ENCODE peak calls at places on chromosome 22, in six cellular contexts. N is CD8-positive, alpha-beta T cell; F is ovary; Y is mammary epithelial cell; K is PC-3; I is adrenal gland. E is an unnamed sample. For H3K4me1, the result is how much of the 10 kb centered on the place peaks cover.

GRCh38 chr22:33969052-33969451 is 48.8 kb upstream of the LARGE1 start:
- DNase-seq in N (no peak), F (no peak), Y (peak), K (peak), I (no peak), E (no peak)

GRCh38 chr22:27768027-27768640 is 33.4 kb downstream of the MN1 start:
- DNase-seq in N (no peak), F (no peak), Y (no peak), K (no peak), I (no peak), E (no peak)

GRCh38 chr22:29816539-29816938 is 21.5 kb downstream of the ASCC2 start:
- DNase-seq in N (no peak), F (no peak), Y (no peak), K (no peak), I (no peak), E (no peak)

GRCh38 chr22:17118342-17118741 is 2.8 kb downstream of the TMEM121B start:
- DNase-seq in N (no peak), F (no peak), Y (no peak), K (no peak), I (no peak), E (no peak)

GRCh38 chr22:26318975-26319374 is 110.1 kb upstream of the ASPHD2 start:
- DNase-seq in N (no peak), F (no peak), Y (peak), K (peak), I (no peak), E (no peak)

GRCh38 chr22:39242809-39243442 is 1.9 kb downstream of the PDGFB start:
- DNase-seq in N (peak), F (no peak), Y (peak), K (peak), I (no peak), E (no peak)

GRCh38 chr22:19694696-19695095 is 19.6 kb upstream of the SEPTIN5 start:
- DNase-seq in N (no peak), F (no peak), Y (no peak), K (no peak), I (no peak), E (no peak)

GRCh38 chr22:19730662-19731360 is 7.5 kb downstream of the GP1BB start:
- DNase-seq in N (peak), F (peak), Y (peak), K (peak), I (peak), E (peak)

GRCh38 chr22:43222281-43222680 is 35.3 kb upstream of the TTLL12 start:
- DNase-seq in N (no peak), F (peak), Y (no peak), K (no peak), I (peak), E (no peak)

GRCh38 chr22:50399751-50400331 is 56.7 kb downstream of the PPP6R2 start:
- DNase-seq in N (no peak), F (no peak), Y (no peak), K (no peak), I (peak), E (no peak)

GRCh38 chr22:25822344-25822743 is 80.4 kb downstream of the MYO18B start:
- DNase-seq in N (no peak), F (no peak), Y (no peak), K (no peak), I (no peak), E (no peak)

GRCh38 chr22:23219317-23219716 is 39.0 kb downstream of the BCR start:
- DNase-seq in N (no peak), F (peak), Y (no peak), K (no peak), I (no peak), E (no peak)

GRCh38 chr22:23218867-23219251 is 38.5 kb downstream of the BCR start:
- DNase-seq in N (no peak), F (peak), Y (no peak), K (no peak), I (no peak), E (no peak)

GRCh38 chr22:23217171-23218052 is 37.1 kb downstream of the BCR start:
- DNase-seq in N (no peak), F (peak), Y (no peak), K (no peak), I (no peak), E (no peak)

GRCh38 chr22:23219787-23220484 is 39.6 kb downstream of the BCR start:
- DNase-seq in N (no peak), F (peak), Y (peak), K (peak), I (peak), E (no peak)

GRCh38 chr22:23218053-23218866 is 38.0 kb downstream of the BCR start:
- DNase-seq in N (no peak), F (peak), Y (no peak), K (no peak), I (no peak), E (no peak)
- H3K4me1 ChIP-seq in N (half or more), F (under half), Y (under half), K (under half), I (under half), E (half or more)

GRCh38 chr22:37046589-37046988 is 5.0 kb upstream of the KCTD17 start:
- DNase-seq in N (no peak), F (no peak), Y (no peak), K (no peak), I (no peak), E (no peak)
- H3K27ac ChIP-seq in N (no peak), F (no peak), Y (no peak), K (no peak), I (no peak), E (no peak)

DNA sequence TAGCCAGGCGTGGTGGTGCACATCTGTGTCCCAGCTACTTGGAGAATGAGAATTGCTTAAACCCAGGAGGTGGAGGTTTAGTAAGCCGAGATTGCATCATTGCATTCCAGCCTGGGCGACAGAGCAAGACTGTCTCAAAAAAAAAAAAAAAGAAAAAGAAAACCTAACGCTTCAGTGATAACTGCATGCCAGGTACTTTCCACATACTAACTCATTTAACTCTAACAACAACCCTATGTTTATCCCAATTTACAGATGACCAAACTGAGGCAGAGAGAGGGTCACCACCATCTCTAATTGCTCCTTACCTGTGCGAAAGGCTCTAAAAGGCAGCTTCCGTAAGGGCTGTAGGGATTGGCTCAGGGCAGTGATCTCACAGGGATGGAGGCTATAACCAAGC is 11.6 kb downstream of the PISD start:
- DNase-seq in N (no peak), F (no peak), Y (peak), K (no peak), I (peak), E (no peak)
- H3K4me1 ChIP-seq in N (under half), F (under half), Y (under half), K (under half), I (under half), E (under half)

DNA sequence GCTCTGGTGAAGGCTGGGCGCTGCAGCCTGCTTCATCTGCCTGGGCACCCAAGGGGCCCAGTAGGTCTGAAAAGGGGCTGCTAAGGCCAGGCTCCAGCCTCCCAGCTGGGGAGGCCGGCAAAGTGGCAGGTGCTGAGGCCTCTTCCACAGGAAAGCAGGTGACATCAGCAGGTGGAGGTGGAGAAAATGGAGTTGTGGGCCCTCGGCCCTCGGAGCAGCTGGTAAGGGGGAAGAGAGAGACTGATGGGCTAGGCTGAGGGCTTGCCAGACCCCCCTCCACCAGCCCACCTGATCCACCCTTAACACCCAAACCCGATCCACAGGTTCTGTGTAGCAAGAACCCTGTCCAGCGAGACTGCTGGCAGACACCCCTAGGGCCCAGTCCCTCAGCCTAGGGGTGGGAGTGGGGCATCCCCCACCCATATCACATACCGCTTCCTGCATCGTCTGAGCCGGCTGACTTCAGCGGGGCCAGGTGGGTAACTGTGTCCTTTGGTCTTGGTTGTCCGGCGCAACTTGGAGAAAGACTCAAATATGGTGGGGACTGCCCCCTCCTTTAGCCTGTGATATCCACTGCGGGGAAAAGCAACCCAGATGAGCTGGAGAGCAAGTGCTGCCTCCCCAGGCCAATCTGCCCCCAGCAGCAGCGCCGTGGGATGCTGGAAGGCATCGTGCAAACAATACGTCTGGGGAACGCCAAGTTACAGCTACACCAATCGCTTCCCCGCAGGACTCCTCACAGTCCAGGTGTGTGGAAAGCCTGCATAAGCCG is 1.5 kb downstream of the THAP7 start:
- DNase-seq in N (no peak), F (no peak), Y (no peak), K (peak), I (no peak), E (no peak)
- H3K27ac ChIP-seq in N (peak), F (peak), Y (peak), K (no peak), I (peak), E (peak)

GRCh38 chr22:23071163-23072034 is 1.1 kb downstream of the GNAZ start:
- DNase-seq in N (no peak), F (peak), Y (no peak), K (no peak), I (peak), E (no peak)
- H3K4me1 ChIP-seq in N (under half), F (under half), Y (under half), K (under half), I (under half), E (under half)

DNA sequence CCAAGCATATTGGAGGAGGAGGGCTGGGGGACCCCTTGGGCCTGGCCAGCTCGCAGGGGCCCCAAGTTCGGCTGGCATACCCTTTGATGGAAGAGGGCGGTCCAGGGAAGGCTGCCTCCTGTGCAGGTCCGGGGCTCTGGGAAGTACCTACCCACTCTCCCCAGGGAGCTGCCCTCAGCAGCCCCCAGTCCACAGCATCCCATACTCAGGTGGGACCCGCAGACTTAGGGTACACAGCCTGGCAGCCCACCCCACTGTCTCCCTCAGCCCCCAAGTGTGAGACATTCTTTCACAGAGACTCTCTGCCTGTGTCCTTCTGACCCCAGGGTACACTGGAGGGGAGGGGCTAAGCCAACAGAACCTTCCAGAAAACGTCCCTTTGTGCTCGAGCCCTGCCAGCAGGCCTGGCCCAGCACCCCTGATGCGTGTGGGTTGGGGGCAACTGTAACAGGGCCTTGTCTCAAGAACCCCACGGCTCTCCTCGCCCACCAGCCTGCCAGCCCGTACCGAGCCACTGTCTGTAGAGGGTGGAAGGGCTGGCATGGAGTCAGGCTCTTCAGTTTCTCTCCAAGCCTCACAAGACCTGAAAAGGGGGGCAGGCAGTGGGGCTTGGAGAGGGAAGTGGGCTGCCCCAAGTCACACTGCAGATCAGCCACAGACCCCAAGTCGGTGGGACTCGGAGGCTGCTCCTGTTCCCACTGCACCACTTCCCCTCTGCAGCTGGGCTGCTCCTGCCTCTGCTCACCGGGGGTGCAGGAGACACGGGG is 7.0 kb upstream of the TNFRSF13C start:
- DNase-seq in N (no peak), F (no peak), Y (no peak), K (no peak), I (no peak), E (no peak)
- H3K27ac ChIP-seq in N (no peak), F (no peak), Y (no peak), K (no peak), I (no peak), E (no peak)

GRCh38 chr22:28810839-28811491 is 10.6 kb upstream of the XBP1 start:
- DNase-seq in N (no peak), F (no peak), Y (no peak), K (no peak), I (peak), E (no peak)

GRCh38 chr22:28813772-28814518 is 13.6 kb upstream of the XBP1 start:
- DNase-seq in N (no peak), F (no peak), Y (no peak), K (no peak), I (peak), E (no peak)

GRCh38 chr22:28812491-28812890 is 12.1 kb upstream of the XBP1 start:
- DNase-seq in N (no peak), F (no peak), Y (no peak), K (no peak), I (peak), E (no peak)

DNA sequence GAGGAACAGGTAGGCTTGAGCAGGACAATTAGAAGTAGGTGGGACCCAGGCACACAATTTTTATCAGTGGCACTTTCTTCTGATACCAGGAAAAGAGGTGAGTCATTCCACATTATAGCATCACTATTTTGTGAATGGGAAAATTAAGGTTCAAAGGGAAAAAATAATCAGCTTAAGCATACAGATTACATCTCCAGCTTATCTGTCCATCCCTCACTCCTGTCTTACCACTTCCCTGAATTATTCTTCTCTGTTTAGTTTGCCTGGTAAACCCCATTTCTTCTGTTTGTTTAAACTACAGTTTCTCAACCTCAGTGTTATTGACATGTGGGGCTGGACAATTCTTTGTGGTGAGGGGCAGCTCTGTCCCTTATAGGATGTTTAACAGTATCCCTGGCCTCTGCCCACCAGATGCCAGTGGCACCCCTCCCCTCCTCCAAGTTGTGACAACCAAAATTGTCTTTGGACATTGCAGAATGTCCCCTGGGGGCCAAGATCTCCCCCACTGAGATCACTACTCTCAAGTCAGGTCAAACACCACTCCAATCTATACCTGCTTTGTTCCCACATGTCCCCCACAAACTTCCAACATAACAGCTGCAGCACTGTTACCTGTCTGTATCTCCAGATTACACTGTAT is 8.5 kb upstream of the XBP1 start:
- DNase-seq in N (no peak), F (no peak), Y (no peak), K (no peak), I (no peak), E (no peak)
- H3K4me1 ChIP-seq in N (half or more), F (under half), Y (under half), K (under half), I (under half), E (under half)

DNA sequence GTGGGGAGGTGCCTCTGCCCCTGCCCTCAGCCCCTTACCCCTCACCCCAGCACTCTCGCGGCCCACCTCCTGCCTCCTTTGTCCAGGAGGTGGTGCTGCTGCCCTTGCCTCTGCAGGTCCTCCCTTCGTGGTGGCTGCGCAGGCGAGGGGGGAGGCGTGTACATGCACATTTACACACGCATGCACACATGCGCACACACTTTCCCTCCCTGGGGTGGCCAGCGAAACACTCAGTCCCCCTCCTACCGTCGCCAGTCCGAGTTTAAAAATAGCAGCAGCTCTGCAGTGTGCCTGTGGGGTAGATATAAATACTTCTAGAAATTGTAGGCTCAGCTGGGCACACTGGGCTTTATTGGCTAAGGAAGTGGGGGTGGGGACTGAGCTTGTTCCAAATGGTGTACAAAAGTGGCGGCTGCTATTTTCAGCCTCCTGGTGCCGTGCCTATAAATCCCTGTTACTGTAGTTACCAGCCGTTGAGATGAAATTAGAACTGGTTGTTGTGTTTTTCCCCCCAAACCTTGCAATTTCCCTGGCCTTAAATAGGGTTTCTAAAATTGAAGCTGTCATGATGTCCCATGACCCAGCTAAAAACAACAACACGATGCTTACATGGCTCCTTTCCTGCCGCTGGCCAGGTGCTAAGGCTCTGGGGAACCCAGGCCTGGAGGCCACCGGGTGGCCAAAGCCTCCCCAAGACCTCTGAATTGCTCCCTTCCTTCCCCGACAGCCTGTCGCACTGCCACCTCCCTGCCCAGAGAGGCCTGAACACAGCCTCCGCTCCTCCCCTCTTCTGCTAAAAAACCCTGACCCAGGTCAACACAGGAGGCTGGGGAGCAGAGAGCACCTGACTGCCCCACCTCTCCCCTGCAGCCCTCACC is 12.4 kb downstream of the PICK1 start:
- DNase-seq in N (no peak), F (no peak), Y (no peak), K (no peak), I (peak), E (no peak)
- H3K27ac ChIP-seq in N (no peak), F (no peak), Y (no peak), K (no peak), I (no peak), E (peak)

GRCh38 chr22:24290459-24290858 is 19.8 kb downstream of the SPECC1L start:
- DNase-seq in N (no peak), F (no peak), Y (no peak), K (no peak), I (no peak), E (no peak)

GRCh38 chr22:24285245-24285644 is 14.6 kb downstream of the SPECC1L start:
- DNase-seq in N (no peak), F (no peak), Y (no peak), K (no peak), I (no peak), E (no peak)

GRCh38 chr22:24291538-24292201 is 21.0 kb downstream of the SPECC1L start:
- DNase-seq in N (no peak), F (no peak), Y (no peak), K (no peak), I (no peak), E (no peak)

GRCh38 chr22:24289138-24289537 is 18.5 kb downstream of the SPECC1L start:
- DNase-seq in N (no peak), F (no peak), Y (no peak), K (peak), I (no peak), E (no peak)

GRCh38 chr22:24289781-24290181 is 19.1 kb downstream of the SPECC1L start:
- DNase-seq in N (no peak), F (no peak), Y (no peak), K (no peak), I (no peak), E (no peak)
- H3K4me1 ChIP-seq in N (under half), F (under half), Y (under half), K (under half), I (under half), E (under half)